ENCODE peak calls at places on chromosomes 12 and 14, in five cellular contexts. One of them, this sample, is unnamed.
A peak's percentile ranks its signal among the peaks of the same experiment; 100 is the strongest.

GRCh38 chr12:26153421-26154154 is 28.8 kb upstream of the BHLHE41 start:
- DNase-seq in WTC11: no peak
- DNase-seq in HepG2: peak; percentile 75
- DNase-seq in K562: no peak
- DNase-seq in H1: no peak
- DNase-seq in this sample: no peak

GRCh38 chr12:26246483-26247164 is 51.3 kb downstream of the SSPN start:
- DNase-seq in WTC11: no peak
- DNase-seq in HepG2: no peak
- DNase-seq in K562: no peak
- DNase-seq in H1: no peak
- DNase-seq in this sample: no peak

GRCh38 chr14:55814873-55815272 is 234.9 kb downstream of the KTN1 start:
- DNase-seq in WTC11: no peak
- DNase-seq in HepG2: no peak
- DNase-seq in K562: no peak
- DNase-seq in H1: no peak
- DNase-seq in this sample: no peak

GRCh38 chr14:56587701-56588100 is 8.1 kb downstream of the TMEM260 start:
- DNase-seq in WTC11: no peak
- DNase-seq in HepG2: no peak
- DNase-seq in K562: no peak
- DNase-seq in H1: no peak
- DNase-seq in this sample: no peak

GRCh38 chr14:99374964-99375363 is 103.0 kb upstream of the BCL11B start:
- DNase-seq in WTC11: no peak
- DNase-seq in HepG2: no peak
- DNase-seq in K562: no peak
- DNase-seq in H1: no peak
- DNase-seq in this sample: no peak

GRCh38 chr14:19823178-19823577 is 19.6 kb downstream of the OR4N2 start:
- DNase-seq in WTC11: no peak
- DNase-seq in HepG2: no peak
- DNase-seq in K562: no peak
- DNase-seq in H1: no peak
- DNase-seq in this sample: no peak

GRCh38 chr14:73526036-73526984 is 10.6 kb upstream of the ACOT1 start:
- DNase-seq in WTC11: no peak
- DNase-seq in HepG2: peak; percentile 57
- DNase-seq in K562: peak; percentile 1
- DNase-seq in H1: no peak
- DNase-seq in this sample: no peak

GRCh38 chr12:64672925-64673409 is 62.7 kb downstream of the RASSF3 start:
- DNase-seq in WTC11: no peak
- DNase-seq in HepG2: peak; percentile 76
- DNase-seq in K562: no peak
- DNase-seq in H1: no peak
- DNase-seq in this sample: no peak

GRCh38 chr14:104186575-104186974 is 48.2 kb downstream of the KIF26A start:
- DNase-seq in WTC11: no peak
- DNase-seq in HepG2: no peak
- DNase-seq in K562: no peak
- DNase-seq in H1: no peak
- DNase-seq in this sample: no peak

GRCh38 chr12:62192486-62193250 is 67.5 kb upstream of the USP15 start:
- DNase-seq in WTC11: peak; percentile 62
- DNase-seq in HepG2: peak; percentile 71
- DNase-seq in K562: peak; percentile 52
- DNase-seq in H1: no peak
- DNase-seq in this sample: peak; percentile 20

GRCh38 chr12:19710811-19711793 is 271.8 kb downstream of the AEBP2 start:
- DNase-seq in WTC11: no peak
- DNase-seq in HepG2: peak; percentile 1
- DNase-seq in K562: no peak
- DNase-seq in H1: no peak
- DNase-seq in this sample: no peak

GRCh38 chr12:19706936-19707335 is 267.6 kb downstream of the AEBP2 start:
- DNase-seq in WTC11: no peak
- DNase-seq in HepG2: no peak
- DNase-seq in K562: no peak
- DNase-seq in H1: no peak
- DNase-seq in this sample: no peak

GRCh38 chr12:19707948-19708409 is 268.7 kb downstream of the AEBP2 start:
- DNase-seq in WTC11: no peak
- DNase-seq in HepG2: no peak
- DNase-seq in K562: no peak
- DNase-seq in H1: no peak
- DNase-seq in this sample: no peak

GRCh38 chr12:19709889-19710288 is 270.6 kb downstream of the AEBP2 start:
- DNase-seq in WTC11: no peak
- DNase-seq in HepG2: no peak
- DNase-seq in K562: no peak
- DNase-seq in H1: no peak
- DNase-seq in this sample: no peak

GRCh38 chr12:19712041-19712440 is 272.7 kb downstream of the AEBP2 start:
- DNase-seq in WTC11: no peak
- DNase-seq in HepG2: no peak
- DNase-seq in K562: no peak
- DNase-seq in H1: no peak
- DNase-seq in this sample: no peak
- TF ChIP-seq ATF2 in WTC11: no peak
- TF ChIP-seq ATF2 in HepG2: no peak
- TF ChIP-seq ATF2 in K562: no peak
- TF ChIP-seq ATF2 in H1: no peak
- TF ChIP-seq ATF2 in this sample: no peak

GRCh38 chr12:92541024-92541423 is 161.8 kb upstream of the PLEKHG7 start:
- DNase-seq in WTC11: no peak
- DNase-seq in HepG2: no peak
- DNase-seq in K562: no peak
- DNase-seq in H1: no peak
- DNase-seq in this sample: no peak

GRCh38 chr12:92537235-92537960 is 165.4 kb upstream of the PLEKHG7 start:
- DNase-seq in WTC11: no peak
- DNase-seq in HepG2: no peak
- DNase-seq in K562: no peak
- DNase-seq in H1: no peak
- DNase-seq in this sample: no peak

GRCh38 chr12:92539966-92540791 is 162.6 kb upstream of the PLEKHG7 start:
- DNase-seq in WTC11: peak; percentile 14
- DNase-seq in HepG2: no peak
- DNase-seq in K562: no peak
- DNase-seq in H1: no peak
- DNase-seq in this sample: no peak

GRCh38 chr12:92535961-92536360 is 166.8 kb upstream of the PLEKHG7 start:
- DNase-seq in WTC11: no peak
- DNase-seq in HepG2: no peak
- DNase-seq in K562: no peak
- DNase-seq in H1: no peak
- DNase-seq in this sample: no peak

GRCh38 chr12:92538970-92539749 is 163.6 kb upstream of the PLEKHG7 start:
- DNase-seq in WTC11: no peak
- DNase-seq in HepG2: no peak
- DNase-seq in K562: no peak
- DNase-seq in H1: no peak
- DNase-seq in this sample: peak; percentile 93
- TF ChIP-seq ATF2 in WTC11: no peak
- TF ChIP-seq ATF2 in HepG2: no peak
- TF ChIP-seq ATF2 in K562: no peak
- TF ChIP-seq ATF2 in H1: no peak
- TF ChIP-seq ATF2 in this sample: peak; percentile 100

GRCh38 chr14:101622251-101623076 is 61.2 kb downstream of the DIO3 start:
- DNase-seq in WTC11: no peak
- DNase-seq in HepG2: no peak
- DNase-seq in K562: no peak
- DNase-seq in H1: no peak
- DNase-seq in this sample: no peak
- TF ChIP-seq ATF2 in WTC11: no peak
- TF ChIP-seq ATF2 in HepG2: no peak
- TF ChIP-seq ATF2 in K562: no peak
- TF ChIP-seq ATF2 in H1: no peak
- TF ChIP-seq ATF2 in this sample: no peak

GRCh38 chr12:32507559-32508276 is 108.4 kb downstream of the FGD4 start:
- DNase-seq in WTC11: no peak
- DNase-seq in HepG2: no peak
- DNase-seq in K562: no peak
- DNase-seq in H1: no peak
- DNase-seq in this sample: no peak

GRCh38 chr12:32505546-32505945 is 106.2 kb downstream of the FGD4 start:
- DNase-seq in WTC11: no peak
- DNase-seq in HepG2: no peak
- DNase-seq in K562: no peak
- DNase-seq in H1: no peak
- DNase-seq in this sample: no peak

GRCh38 chr12:32509328-32510122 is 110.2 kb downstream of the FGD4 start:
- DNase-seq in WTC11: no peak
- DNase-seq in HepG2: no peak
- DNase-seq in K562: no peak
- DNase-seq in H1: no peak
- DNase-seq in this sample: no peak

GRCh38 chr12:32505067-32505466 is 105.7 kb downstream of the FGD4 start:
- DNase-seq in WTC11: no peak
- DNase-seq in HepG2: no peak
- DNase-seq in K562: no peak
- DNase-seq in H1: no peak
- DNase-seq in this sample: no peak

DNA sequence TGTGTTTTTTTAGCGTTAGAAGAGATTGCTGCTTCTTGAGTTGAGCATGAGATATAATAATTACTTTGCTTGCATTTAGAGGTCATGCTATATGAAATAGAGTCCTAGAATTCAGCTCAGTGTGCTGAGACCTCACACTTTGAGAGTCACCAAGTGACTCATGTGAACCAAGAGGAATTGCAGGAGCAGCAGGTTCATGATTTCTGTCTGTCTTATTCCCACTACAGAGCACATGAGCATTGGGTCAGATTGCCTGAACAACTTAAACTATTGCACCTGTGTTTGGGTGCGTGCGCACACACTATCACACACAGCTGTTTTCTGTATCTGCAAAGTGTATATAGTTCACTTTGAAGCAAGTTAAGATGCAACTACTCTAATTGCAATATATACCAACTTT is 109.3 kb downstream of the FGD4 start:
- DNase-seq in WTC11: no peak
- DNase-seq in HepG2: no peak
- DNase-seq in K562: no peak
- DNase-seq in H1: no peak
- DNase-seq in this sample: no peak
- TF ChIP-seq ATF2 in WTC11: no peak
- TF ChIP-seq ATF2 in HepG2: no peak
- TF ChIP-seq ATF2 in K562: no peak
- TF ChIP-seq ATF2 in H1: no peak
- TF ChIP-seq ATF2 in this sample: no peak

GRCh38 chr12:113322353-113322752 is 12.6 kb downstream of the SLC8B1 start:
- DNase-seq in WTC11: no peak
- DNase-seq in HepG2: no peak
- DNase-seq in K562: no peak
- DNase-seq in H1: no peak
- DNase-seq in this sample: no peak
- TF ChIP-seq ATF2 in WTC11: no peak
- TF ChIP-seq ATF2 in HepG2: no peak
- TF ChIP-seq ATF2 in K562: no peak
- TF ChIP-seq ATF2 in H1: no peak
- TF ChIP-seq ATF2 in this sample: no peak

GRCh38 chr12:89162704-89163261 is 189.5 kb downstream of the DUSP6 start:
- DNase-seq in WTC11: no peak
- DNase-seq in HepG2: no peak
- DNase-seq in K562: no peak
- DNase-seq in H1: no peak
- DNase-seq in this sample: peak; percentile 23
- TF ChIP-seq ATF2 in WTC11: no peak
- TF ChIP-seq ATF2 in HepG2: no peak
- TF ChIP-seq ATF2 in K562: no peak
- TF ChIP-seq ATF2 in H1: no peak
- TF ChIP-seq ATF2 in this sample: no peak

DNA sequence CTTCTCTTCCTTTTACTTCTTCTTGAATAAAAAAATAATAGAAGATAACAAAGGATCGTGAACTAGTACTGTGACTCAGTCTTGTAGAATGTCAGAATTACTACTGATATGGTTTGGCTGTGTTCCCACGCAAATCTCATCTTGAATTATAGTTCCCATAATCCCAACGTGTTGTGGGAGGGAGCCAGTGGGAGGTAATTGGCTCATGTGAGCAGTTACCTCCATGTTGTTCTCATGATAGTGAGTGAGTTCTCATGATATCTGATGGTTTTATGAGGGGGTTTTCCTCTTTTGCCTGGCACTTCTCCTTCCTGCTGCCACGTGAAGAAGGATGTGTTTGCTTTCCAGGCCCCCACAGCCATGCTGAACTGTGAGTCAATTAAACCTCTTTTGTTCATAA is 549.5 kb downstream of the DIO2 start:
- DNase-seq in WTC11: no peak
- DNase-seq in HepG2: no peak
- DNase-seq in K562: no peak
- DNase-seq in H1: no peak
- DNase-seq in this sample: no peak
- TF ChIP-seq ATF2 in WTC11: no peak
- TF ChIP-seq ATF2 in HepG2: no peak
- TF ChIP-seq ATF2 in K562: no peak
- TF ChIP-seq ATF2 in H1: no peak
- TF ChIP-seq ATF2 in this sample: no peak

DNA sequence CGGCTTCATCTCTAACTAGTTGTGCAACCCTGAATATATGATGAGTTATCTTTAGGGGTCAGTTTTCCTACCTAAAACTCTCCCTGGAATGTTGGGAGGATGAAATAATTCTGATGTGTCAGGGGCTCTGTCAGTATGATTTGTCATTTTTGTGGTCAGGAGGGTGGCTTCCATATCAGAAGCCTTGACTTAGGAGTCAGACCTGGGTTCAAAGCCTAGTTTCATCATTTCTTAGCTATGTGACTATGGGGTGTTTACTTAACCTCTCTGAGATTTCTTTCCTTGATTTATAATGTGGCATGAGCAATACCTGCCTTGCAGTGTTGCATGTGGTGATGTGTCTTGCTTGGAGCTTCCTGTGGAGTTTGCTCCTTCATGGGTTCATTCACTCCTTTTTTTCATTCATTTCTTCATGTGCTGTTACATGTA is 146.8 kb downstream of the CHST11 start:
- DNase-seq in WTC11: no peak
- DNase-seq in HepG2: no peak
- DNase-seq in K562: no peak
- DNase-seq in H1: no peak
- DNase-seq in this sample: no peak
- TF ChIP-seq ATF2 in WTC11: no peak
- TF ChIP-seq ATF2 in HepG2: no peak
- TF ChIP-seq ATF2 in K562: no peak
- TF ChIP-seq ATF2 in H1: no peak
- TF ChIP-seq ATF2 in this sample: no peak